ENCODE peak calls at places on chromosomes 4 and X, in seven cellular contexts. O is IMR-90, M is HepG2, K is endothelial cell of umbilical vein, S is H1, G is K562, A is GM12878. B is an unnamed sample.

GRCh38 chr4:19844436-19844835 is 407.3 kb upstream of the SLIT2 start:
- DNase-seq in O (peak; percentile 79), M (no peak), K (peak; percentile 46), S (no peak), G (no peak), A (no peak), B (no peak)

GRCh38 chrX:87338510-87338909 is 179.1 kb upstream of the KLHL4 start:
- DNase-seq in O (peak; percentile 2), M (peak; percentile 5), K (peak; percentile 50), S (no peak), G (peak; percentile 20), A (no peak), B (no peak)

GRCh38 chrX:23223169-23223568 is 111.5 kb upstream of the PTCHD1 start:
- DNase-seq in O (no peak), M (no peak), K (no peak), S (no peak), G (no peak), A (no peak), B (no peak)

GRCh38 chrX:38313190-38313589 is 14.1 kb downstream of the RPGR start:
- DNase-seq in O (peak; percentile 55), M (no peak), K (no peak), S (no peak), G (no peak), A (no peak), B (no peak)

GRCh38 chr4:38759077-38759789 is 23.6 kb downstream of the TLR10 start:
- DNase-seq in O (peak; percentile 80), M (peak; percentile 39), K (peak; percentile 64), S (peak; percentile 15), G (peak; percentile 71), A (peak; percentile 77), B (no peak)

GRCh38 chr4:107589269-107589668 is 130.8 kb downstream of the PAPSS1 start:
- DNase-seq in O (no peak), M (no peak), K (no peak), S (no peak), G (no peak), A (no peak), B (no peak)

GRCh38 chrX:106302304-106302703 is 134.2 kb downstream of the PWWP3B start:
- DNase-seq in O (no peak), M (peak; percentile 41), K (no peak), S (no peak), G (no peak), A (no peak), B (peak; percentile 48)

GRCh38 chrX:133151320-133151719 is 54.4 kb upstream of the USP26 start:
- DNase-seq in O (no peak), M (peak; percentile 8), K (no peak), S (no peak), G (no peak), A (no peak), B (no peak)

GRCh38 chr4:145735330-145735638 is 55.3 kb downstream of the C4orf51 start:
- DNase-seq in O (peak; percentile 96), M (peak; percentile 47), K (peak; percentile 39), S (no peak), G (no peak), A (no peak), B (no peak)

GRCh38 chrX:7987160-7987992 is 60.2 kb upstream of the PNPLA4 start:
- DNase-seq in O (peak; percentile 4), M (peak; percentile 35), K (no peak), S (no peak), G (no peak), A (peak; percentile 26), B (no peak)

GRCh38 chrX:27964432-27964831 is 16.8 kb downstream of the DCAF8L1 start:
- DNase-seq in O (no peak), M (no peak), K (peak; percentile 28), S (no peak), G (no peak), A (no peak), B (no peak)

GRCh38 chr4:80196259-80197131 is 808 bp upstream of the PRDM8 start:
- DNase-seq in O (peak; percentile 35), M (no peak), K (no peak), S (no peak), G (no peak), A (no peak), B (no peak)

GRCh38 chr4:138053601-138054322 is 188.4 kb downstream of the SLC7A11 start:
- DNase-seq in O (peak; percentile 94), M (no peak), K (peak; percentile 93), S (no peak), G (peak; percentile 11), A (no peak), B (peak; percentile 61)

GRCh38 chr4:74618659-74619058 is 173.7 kb downstream of the AREG start:
- DNase-seq in O (peak; percentile 45), M (no peak), K (peak; percentile 80), S (no peak), G (no peak), A (no peak), B (no peak)

GRCh38 chr4:138181288-138181687 is 60.9 kb downstream of the SLC7A11 start:
- DNase-seq in O (peak; percentile 25), M (no peak), K (no peak), S (no peak), G (no peak), A (no peak), B (no peak)

GRCh38 chr4:173365359-173365996 is 5.3 kb upstream of the SAP30 start:
- DNase-seq in O (no peak), M (no peak), K (no peak), S (no peak), G (no peak), A (no peak), B (no peak)

GRCh38 chr4:101286663-101287062 is 60.7 kb downstream of the PPP3CA start:
- DNase-seq in O (no peak), M (no peak), K (no peak), S (no peak), G (no peak), A (no peak), B (no peak)
- H4K20me1 ChIP-seq in O (peaks cover 24% of the 10 kb centered on the region), M (no peaks in the 10 kb centered on the region), K (peaks cover 5% of the 10 kb centered on the region), S (no peaks in the 10 kb centered on the region), G (no peaks in the 10 kb centered on the region), A (no peaks in the 10 kb centered on the region), B (no peaks in the 10 kb centered on the region)

GRCh38 chr4:56750231-56750630 is 69.1 kb upstream of the HOPX start:
- DNase-seq in O (no peak), M (no peak), K (no peak), S (no peak), G (no peak), A (no peak), B (no peak)
- TF ChIP-seq POLR2A in O (no peak), M (no peak), K (no peak), S (no peak), G (no peak), A (no peak), B (no peak)

DNA sequence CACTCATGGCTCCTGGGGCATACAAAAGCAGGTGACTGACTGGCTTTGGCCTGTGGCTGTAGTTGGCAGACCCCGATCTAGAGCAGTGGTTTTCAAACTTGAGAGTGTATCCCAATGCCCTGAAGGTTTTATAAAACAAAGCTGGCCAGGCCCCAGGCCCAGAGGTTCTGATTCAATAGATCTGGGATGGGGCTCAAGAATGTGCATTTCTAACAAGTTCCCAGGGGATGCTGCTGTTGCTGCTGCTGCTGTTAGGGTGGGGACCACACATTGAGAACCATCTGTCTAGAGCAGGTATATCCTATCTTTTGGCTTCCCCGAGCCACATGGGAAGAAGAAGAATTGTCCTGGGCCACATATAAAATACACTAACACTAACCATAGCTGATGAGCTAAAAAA is 7.3 kb downstream of the AIFM1 start:
- DNase-seq in O (no peak), M (no peak), K (no peak), S (no peak), G (no peak), A (no peak), B (no peak)
- H4K20me1 ChIP-seq in O (no peaks in the 10 kb centered on the region), M (no peaks in the 10 kb centered on the region), K (no peaks in the 10 kb centered on the region), S (no peaks in the 10 kb centered on the region), G (no peaks in the 10 kb centered on the region), A (no peaks in the 10 kb centered on the region), B (no peaks in the 10 kb centered on the region)

GRCh38 chr4:184281231-184282139 is 63.8 kb upstream of the ENPP6 start:
- DNase-seq in O (no peak), M (no peak), K (no peak), S (no peak), G (no peak), A (peak; percentile 88), B (no peak)
- TF ChIP-seq POLR2A in O (no peak), M (no peak), K (no peak), S (no peak), G (no peak), A (peak; percentile 68), B (no peak)

GRCh38 chr4:3343358-3343757 is 50.5 kb downstream of the RGS12 start:
- DNase-seq in O (no peak), M (no peak), K (no peak), S (no peak), G (no peak), A (no peak), B (no peak)

GRCh38 chr4:3344104-3344503 is 51.3 kb downstream of the RGS12 start:
- DNase-seq in O (no peak), M (no peak), K (no peak), S (no peak), G (no peak), A (no peak), B (no peak)

GRCh38 chr4:3345384-3345783 is 52.6 kb downstream of the RGS12 start:
- DNase-seq in O (no peak), M (no peak), K (no peak), S (no peak), G (no peak), A (no peak), B (no peak)

GRCh38 chr4:3346146-3346545 is 53.3 kb downstream of the RGS12 start:
- DNase-seq in O (peak; percentile 84), M (peak; percentile 81), K (peak; percentile 75), S (no peak), G (peak; percentile 73), A (peak; percentile 30), B (peak; percentile 47)

DNA sequence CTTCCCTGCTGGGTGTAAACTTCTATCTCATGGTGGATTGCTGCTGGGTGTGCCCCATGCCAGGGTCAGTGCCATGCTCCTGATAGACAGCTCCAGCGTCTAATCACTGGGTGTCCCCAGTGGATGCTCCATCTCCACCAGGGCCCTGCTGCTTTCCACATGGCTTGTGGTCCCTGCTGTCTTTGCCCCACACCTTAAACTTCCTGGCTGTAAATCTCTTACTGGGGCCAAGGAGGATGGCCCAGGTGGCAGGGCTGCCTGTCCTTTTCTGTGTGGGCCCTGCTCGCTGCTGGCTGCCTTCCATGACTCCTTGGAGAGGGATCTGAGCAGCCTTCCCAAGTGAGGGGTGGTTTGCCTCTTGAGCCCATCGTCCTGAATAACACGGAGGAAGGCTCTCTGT is 51.8 kb downstream of the RGS12 start:
- DNase-seq in O (no peak), M (no peak), K (no peak), S (no peak), G (no peak), A (no peak), B (no peak)
- H4K20me1 ChIP-seq in O (peaks cover 3% of the 10 kb centered on the region), M (no peaks in the 10 kb centered on the region), K (no peaks in the 10 kb centered on the region), S (peaks cover 11% of the 10 kb centered on the region), G (peaks cover 7% of the 10 kb centered on the region), A (no peaks in the 10 kb centered on the region), B (no peaks in the 10 kb centered on the region)

GRCh38 chrX:1657367-1658082 is 42.7 kb downstream of the ASMT start:
- DNase-seq in O (no peak), M (no peak), K (peak; percentile 77), S (no peak), G (no peak), A (peak; percentile 62), B (no peak)
- TF ChIP-seq POLR2A in O (no peak), M (no peak), K (peak; percentile 45), S (no peak), G (no peak), A (peak; percentile 85), B (no peak)